ENCODE peak calls at places on chromosome 1, in five cellular contexts. Y, S, Z, K and X are unnamed samples.

GRCh38 chr1:15033264-15033663 is 120.3 kb upstream of the TMEM51 start:
- DNase-seq in Y (no peak), S (peak; percentile 76), Z (no peak), K (no peak), X (peak; percentile 43)

GRCh38 chr1:232575524-232576040 is 54.4 kb downstream of the SIPA1L2 start:
- DNase-seq in Y (no peak), S (peak; percentile 41), Z (no peak), K (no peak), X (no peak)

GRCh38 chr1:63892632-63893395 is 119.0 kb downstream of the ROR1 start:
- DNase-seq in Y (no peak), S (peak; percentile 52), Z (peak; percentile 42), K (no peak), X (no peak)

GRCh38 chr1:151991663-151992344 is 1.9 kb downstream of the S100A10 start:
- DNase-seq in Y (no peak), S (no peak), Z (no peak), K (no peak), X (no peak)

GRCh38 chr1:21586926-21587601 is 77.8 kb downstream of the ALPL start:
- DNase-seq in Y (no peak), S (peak; percentile 86), Z (peak; percentile 97), K (peak; percentile 47), X (peak; percentile 30)

GRCh38 chr1:81912383-81912782 is 111.6 kb downstream of the ADGRL2 start:
- DNase-seq in Y (no peak), S (no peak), Z (no peak), K (no peak), X (no peak)

GRCh38 chr1:58497499-58497898 is 49.0 kb downstream of the OMA1 start:
- DNase-seq in Y (no peak), S (no peak), Z (no peak), K (no peak), X (no peak)

GRCh38 chr1:5936621-5937372 is 55.4 kb downstream of the NPHP4 start:
- DNase-seq in Y (no peak), S (no peak), Z (no peak), K (no peak), X (no peak)

GRCh38 chr1:199685369-199685768 is 342.1 kb upstream of the NR5A2 start:
- DNase-seq in Y (no peak), S (peak; percentile 68), Z (no peak), K (no peak), X (no peak)

GRCh38 chr1:9639190-9639589 is 12.3 kb upstream of the PIK3CD start:
- DNase-seq in Y (no peak), S (no peak), Z (no peak), K (no peak), X (no peak)

GRCh38 chr1:66349277-66349676 is 184.7 kb upstream of the SGIP1 start:
- DNase-seq in Y (no peak), S (no peak), Z (no peak), K (no peak), X (no peak)

GRCh38 chr1:234507626-234508387 is 28.8 kb upstream of the TARBP1 start:
- DNase-seq in Y (no peak), S (no peak), Z (no peak), K (no peak), X (no peak)

GRCh38 chr1:227192163-227192562 is 126.1 kb downstream of the CDC42BPA start:
- DNase-seq in Y (no peak), S (peak; percentile 77), Z (peak; percentile 12), K (peak; percentile 25), X (no peak)

GRCh38 chr1:12344611-12345299 is 114.9 kb downstream of the VPS13D start:
- DNase-seq in Y (no peak), S (peak; percentile 13), Z (no peak), K (no peak), X (no peak)

GRCh38 chr1:185601189-185601588 is 133.0 kb upstream of the HMCN1 start:
- DNase-seq in Y (no peak), S (no peak), Z (no peak), K (no peak), X (no peak)

GRCh38 chr1:206128192-206128591 is 11.0 kb upstream of the AVPR1B start:
- DNase-seq in Y (no peak), S (no peak), Z (no peak), K (no peak), X (no peak)

GRCh38 chr1:153958961-153959260 is 499 bp upstream of the CRTC2 start:
- DNase-seq in Y (no peak), S (no peak), Z (no peak), K (no peak), X (no peak)

DNA sequence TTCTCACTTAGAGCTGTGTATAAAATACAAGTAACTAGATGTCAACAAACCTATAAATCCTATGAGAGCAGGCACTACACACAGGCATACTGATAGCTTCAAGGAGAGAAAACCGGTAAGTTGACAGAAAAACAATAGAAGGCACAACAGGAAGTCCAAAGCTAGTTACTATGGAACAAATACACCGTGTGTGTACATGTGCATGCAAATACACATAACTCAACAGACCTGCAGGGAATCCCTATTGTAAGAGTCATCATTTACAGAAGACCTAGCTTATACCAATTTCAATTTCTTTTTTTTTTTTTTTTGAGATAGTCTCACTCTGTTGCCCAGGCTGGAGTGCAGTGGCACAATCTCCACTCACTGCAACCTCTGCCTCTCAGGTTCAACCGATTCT is 26.3 kb downstream of the JAK1 start:
- DNase-seq in Y (no peak), S (no peak), Z (no peak), K (no peak), X (no peak)
- H3K4me1 ChIP-seq in Y (no peaks in the 10 kb centered on the region), S (peaks cover 6% of the 10 kb centered on the region), Z (no peaks in the 10 kb centered on the region), K (peaks cover 77% of the 10 kb centered on the region), X (no peaks in the 10 kb centered on the region)

GRCh38 chr1:43525995-43526394 is 4.7 kb upstream of the PTPRF start:
- DNase-seq in Y (no peak), S (peak; percentile 77), Z (no peak), K (no peak), X (no peak)
- H3K4me1 ChIP-seq in Y (peaks cover 9% of the 10 kb centered on the region), S (peaks cover 13% of the 10 kb centered on the region), Z (peaks cover 9% of the 10 kb centered on the region), K (peaks cover 5% of the 10 kb centered on the region), X (peaks cover 3% of the 10 kb centered on the region)

GRCh38 chr1:10668241-10668761 is 128.1 kb downstream of the CASZ1 start:
- DNase-seq in Y (no peak), S (no peak), Z (no peak), K (no peak), X (no peak)
- H3K4me1 ChIP-seq in Y (peaks cover 9% of the 10 kb centered on the region), S (peaks cover 54% of the 10 kb centered on the region), Z (peaks cover 70% of the 10 kb centered on the region), K (peaks cover 99% of the 10 kb centered on the region), X (no peaks in the 10 kb centered on the region)

GRCh38 chr1:26703466-26703865 is 7.7 kb downstream of the ARID1A start:
- DNase-seq in Y (no peak), S (no peak), Z (no peak), K (no peak), X (no peak)
- H3K4me1 ChIP-seq in Y (no peaks in the 10 kb centered on the region), S (peaks cover 69% of the 10 kb centered on the region), Z (peaks cover 94% of the 10 kb centered on the region), K (peaks cover 100% of the 10 kb centered on the region), X (peaks cover 43% of the 10 kb centered on the region)

GRCh38 chr1:29230553-29231378 is at the start of gene MECR:
- DNase-seq in Y (peak; percentile 95), S (peak; percentile 95), Z (peak; percentile 90), K (peak; percentile 94), X (peak; percentile 96)
- H3K4me1 ChIP-seq in Y (no peaks in the 10 kb centered on the region), S (no peaks in the 10 kb centered on the region), Z (peaks cover 4% of the 10 kb centered on the region), K (peaks cover 20% of the 10 kb centered on the region), X (peaks cover 5% of the 10 kb centered on the region)